ENCODE peak calls at places on chromosome 17, in four cellular contexts. G is prostate gland, Q is upper lobe of right lung, U is BJ. Y is an unnamed sample.

GRCh38 chr17:60600490-60601431 is 768 bp downstream of the PPM1D start:
- DNase-seq in G (peak), Q (peak), U (no peak), Y (peak)

GRCh38 chr17:45282683-45283644 is 21.1 kb upstream of the SPATA32 start:
- DNase-seq in G (no peak), Q (peak), U (no peak), Y (peak)

GRCh38 chr17:67666028-67666427 is 51.7 kb upstream of the NOL11 start:
- DNase-seq in G (no peak), Q (no peak), U (no peak), Y (no peak)

GRCh38 chr17:2025622-2026309 is 632 bp upstream of the RTN4RL1 start:
- DNase-seq in G (peak), Q (peak), U (no peak), Y (peak)

GRCh38 chr17:66638707-66639479 is 196.0 kb upstream of the CACNG5 start:
- DNase-seq in G (no peak), Q (no peak), U (no peak), Y (no peak)

GRCh38 chr17:13933597-13934276 is 135.6 kb upstream of the COX10 start:
- DNase-seq in G (no peak), Q (no peak), U (no peak), Y (no peak)

GRCh38 chr17:39152134-39152884 is 872 bp upstream of the PLXDC1 start:
- DNase-seq in G (no peak), Q (no peak), U (no peak), Y (peak)

GRCh38 chr17:73194514-73195222 is 1.8 kb downstream of the COG1 start:
- DNase-seq in G (no peak), Q (no peak), U (no peak), Y (no peak)

GRCh38 chr17:28993013-28993600 is 12.7 kb downstream of the SEZ6 start:
- DNase-seq in G (no peak), Q (no peak), U (no peak), Y (no peak)

GRCh38 chr17:42311240-42312034 is 23.1 kb downstream of the STAT5A start:
- DNase-seq in G (peak), Q (peak), U (no peak), Y (peak)

GRCh38 chr17:42313773-42314566 is 25.7 kb downstream of the STAT5A start:
- DNase-seq in G (no peak), Q (no peak), U (no peak), Y (no peak)

GRCh38 chr17:42312285-42313130 is 24.2 kb downstream of the STAT5A start:
- DNase-seq in G (peak), Q (peak), U (no peak), Y (peak)

GRCh38 chr17:42312035-42312284 is 23.7 kb downstream of the STAT5A start:
- DNase-seq in G (no peak), Q (no peak), U (no peak), Y (no peak)

GRCh38 chr17:42313389-42313772 is 25.1 kb downstream of the STAT5A start:
- DNase-seq in G (no peak), Q (no peak), U (no peak), Y (peak)
- H3K4me3 ChIP-seq in G (no peak), Q (no peak), U (no peak), Y (no peak)

GRCh38 chr17:78764871-78765270 is 17.2 kb downstream of the CYTH1 start:
- DNase-seq in G (no peak), Q (no peak), U (no peak), Y (no peak)

GRCh38 chr17:78766743-78767294 is 15.3 kb downstream of the CYTH1 start:
- DNase-seq in G (peak), Q (no peak), U (no peak), Y (no peak)

GRCh38 chr17:78767806-78768205 is 14.3 kb downstream of the CYTH1 start:
- DNase-seq in G (peak), Q (no peak), U (no peak), Y (no peak)

GRCh38 chr17:78765821-78766220 is 16.3 kb downstream of the CYTH1 start:
- DNase-seq in G (no peak), Q (no peak), U (no peak), Y (no peak)

DNA sequence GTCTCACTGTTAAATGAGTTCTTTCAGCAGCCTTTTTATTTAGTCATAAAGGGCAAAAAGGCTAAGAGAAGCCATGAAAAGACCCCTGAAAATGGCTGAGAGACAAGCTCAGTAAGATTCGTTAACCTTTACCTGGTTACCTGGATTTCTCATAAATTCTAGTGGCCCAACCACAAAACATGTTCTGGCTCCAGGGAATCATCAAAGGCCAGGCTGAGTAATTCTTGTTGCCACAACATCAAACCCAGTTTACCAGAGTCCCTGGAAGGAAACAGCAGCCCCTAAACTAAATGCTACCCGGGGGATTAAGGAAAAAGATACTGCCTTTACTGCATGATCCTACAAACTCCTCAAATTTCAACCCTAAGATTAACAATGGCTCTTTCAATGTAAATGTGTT is 15.8 kb downstream of the CYTH1 start:
- DNase-seq in G (no peak), Q (no peak), U (no peak), Y (no peak)
- H3K4me3 ChIP-seq in G (no peak), Q (no peak), U (no peak), Y (no peak)

GRCh38 chr17:71438631-71439146 is 682.1 kb upstream of the SOX9 start:
- DNase-seq in G (no peak), Q (no peak), U (peak), Y (no peak)

GRCh38 chr17:71444011-71444574 is 676.7 kb upstream of the SOX9 start:
- DNase-seq in G (no peak), Q (no peak), U (no peak), Y (no peak)

GRCh38 chr17:71437176-71437575 is 683.6 kb upstream of the SOX9 start:
- DNase-seq in G (no peak), Q (no peak), U (no peak), Y (no peak)

GRCh38 chr17:71441098-71441497 is 679.7 kb upstream of the SOX9 start:
- DNase-seq in G (peak), Q (no peak), U (peak), Y (no peak)

GRCh38 chr17:71440513-71440912 is 680.3 kb upstream of the SOX9 start:
- DNase-seq in G (no peak), Q (no peak), U (no peak), Y (no peak)
- H3K4me3 ChIP-seq in G (no peak), Q (no peak), U (no peak), Y (no peak)

GRCh38 chr17:40800381-40800780 is 622 bp upstream of the KRT28 start:
- DNase-seq in G (no peak), Q (no peak), U (no peak), Y (no peak)
- H3K4me3 ChIP-seq in G (no peak), Q (no peak), U (no peak), Y (no peak)

DNA sequence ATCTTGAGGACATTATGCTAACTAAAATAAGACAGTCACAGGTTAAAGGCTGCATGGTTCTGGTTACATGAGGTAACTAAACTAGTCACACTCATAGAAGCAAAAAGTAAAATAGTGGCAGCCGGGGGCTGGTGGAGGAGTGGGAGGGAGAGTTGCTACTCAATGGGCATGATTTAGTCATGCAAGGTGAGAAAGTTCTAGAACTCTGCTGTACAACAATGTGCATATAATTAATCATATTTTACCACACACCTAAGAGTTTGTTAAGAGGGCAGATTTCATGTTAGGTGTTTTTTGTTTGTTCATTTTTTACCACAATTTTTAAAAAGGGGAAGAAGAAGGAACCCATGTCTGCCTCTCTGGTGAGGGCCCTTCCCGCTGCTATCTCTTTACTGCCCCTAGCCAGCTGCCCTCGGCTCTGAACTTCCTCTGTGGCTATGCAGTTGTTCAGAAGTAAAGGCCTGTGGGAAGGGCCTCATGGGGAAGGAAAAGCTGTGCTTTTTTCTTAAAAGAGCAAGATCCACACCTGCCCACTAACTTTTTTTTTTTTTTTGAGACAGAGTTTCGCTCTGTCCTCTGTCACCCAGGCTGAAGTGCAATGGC is 11.2 kb downstream of the CD300LB start:
- DNase-seq in G (no peak), Q (no peak), U (no peak), Y (no peak)
- H3K4me3 ChIP-seq in G (no peak), Q (no peak), U (no peak), Y (no peak)

DNA sequence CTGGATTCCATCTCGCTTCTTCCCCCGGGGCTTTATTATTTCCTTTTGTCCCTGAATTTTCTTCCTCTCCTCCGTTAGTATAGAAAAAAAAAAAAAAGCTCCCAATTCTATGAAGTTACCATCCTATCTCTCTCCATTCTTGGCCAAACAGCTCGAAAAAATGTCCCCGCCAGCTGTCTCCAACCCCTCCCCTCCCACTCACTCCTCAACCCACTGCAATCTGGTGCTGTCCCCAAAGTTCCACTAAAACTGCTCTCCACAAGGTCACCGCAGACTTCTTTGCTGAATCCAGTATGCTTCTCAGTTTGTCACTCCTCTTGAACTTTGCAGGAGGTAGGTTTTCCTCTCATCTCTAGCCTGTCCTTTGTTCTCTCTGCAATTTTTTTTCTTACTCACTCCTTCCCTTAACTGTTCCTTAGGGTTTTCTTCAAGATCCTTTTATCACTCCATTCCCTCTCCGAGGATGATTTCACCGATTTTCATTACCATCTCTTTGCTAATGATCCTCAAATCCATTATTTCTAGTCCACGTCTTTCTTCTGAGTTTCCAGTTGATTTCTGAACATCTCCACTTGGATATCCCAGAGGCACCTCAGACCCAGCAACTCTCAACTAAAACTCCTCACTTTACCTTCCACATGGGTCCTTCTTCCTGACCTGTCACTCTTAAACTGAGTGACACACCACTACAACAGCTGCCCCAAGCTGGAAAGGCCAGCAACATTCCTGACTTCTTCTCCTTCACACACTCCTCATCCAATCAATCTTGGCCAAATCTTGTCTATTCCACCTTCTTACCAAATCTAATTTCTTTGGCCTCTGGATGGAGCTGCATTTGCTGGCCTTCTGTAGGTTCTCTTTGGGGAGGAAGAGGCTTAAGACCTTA is 1.5 kb upstream of the SUMO2 start:
- DNase-seq in G (no peak), Q (no peak), U (no peak), Y (peak)
- H3K4me3 ChIP-seq in G (no peak), Q (no peak), U (no peak), Y (no peak)

GRCh38 chr17:81097943-81098308 is 63.0 kb downstream of the BAIAP2 start:
- DNase-seq in G (no peak), Q (peak), U (no peak), Y (peak)
- H3K4me3 ChIP-seq in G (no peak), Q (no peak), U (no peak), Y (no peak)

GRCh38 chr17:44070455-44071197 is at the start of gene G6PC3:
- DNase-seq in G (peak), Q (peak), U (peak), Y (peak)

GRCh38 chr17:44074231-44074910 is 3.8 kb downstream of the G6PC3 start:
- DNase-seq in G (no peak), Q (no peak), U (no peak), Y (no peak)

GRCh38 chr17:44071198-44071520 is 624 bp downstream of the G6PC3 start:
- DNase-seq in G (no peak), Q (no peak), U (peak), Y (no peak)

GRCh38 chr17:44069974-44070454 is 521 bp upstream of the G6PC3 start:
- DNase-seq in G (no peak), Q (no peak), U (no peak), Y (no peak)

DNA sequence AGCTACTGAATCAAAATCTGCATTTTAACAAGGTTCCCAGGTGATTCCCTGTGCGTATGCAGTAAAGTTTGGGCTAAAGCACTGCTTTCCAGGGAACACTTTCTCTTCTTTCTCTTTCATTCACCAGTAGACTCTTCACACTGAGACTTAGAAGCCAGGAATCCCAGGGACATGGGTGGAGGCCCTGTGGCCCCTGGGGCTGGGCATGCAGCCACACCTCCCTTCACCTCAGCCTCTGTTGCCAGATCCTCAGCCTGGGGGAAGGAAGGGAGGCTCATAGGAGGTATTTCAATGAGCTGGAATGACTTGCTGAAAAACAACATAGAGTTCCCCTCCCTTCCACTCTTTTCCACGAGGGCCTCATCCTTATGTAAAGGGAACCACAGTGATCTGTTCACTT is 1.2 kb downstream of the G6PC3 start:
- DNase-seq in G (no peak), Q (no peak), U (no peak), Y (no peak)
- H3K4me3 ChIP-seq in G (no peak), Q (peak), U (peak), Y (peak)

DNA sequence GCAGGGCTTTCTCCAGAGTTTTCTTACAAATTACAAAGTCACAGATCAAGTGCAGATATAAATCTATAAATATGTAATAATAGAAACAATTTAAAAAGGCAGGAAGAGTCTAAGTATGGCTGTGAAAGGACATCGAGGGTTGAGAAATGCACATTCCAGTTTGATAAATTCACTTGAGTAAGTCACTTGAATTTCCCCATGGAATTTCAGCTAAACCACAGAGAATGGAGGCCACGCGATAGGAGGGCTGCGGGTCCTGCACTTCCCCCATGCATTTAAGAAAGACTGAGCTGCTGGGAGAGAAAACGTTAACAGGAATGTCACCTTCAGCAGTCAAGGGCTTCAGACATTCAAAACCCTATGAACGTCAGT is 6.1 kb upstream of the MXRA7 start:
- DNase-seq in G (no peak), Q (peak), U (peak), Y (no peak)
- H3K4me3 ChIP-seq in G (no peak), Q (no peak), U (no peak), Y (no peak)

Y was measured in aorta.